ENCODE peak calls at places on chromosomes 1 and 21, in four cellular contexts. H is AG04450, L is B cell, R is GM13977. I is an unnamed sample.

GRCh38 chr1:95023399-95024050 is 49.2 kb downstream of the ALG14 start:
- DNase-seq in R (no peak), L (no peak), H (peak; percentile 76), I (no peak)

GRCh38 chr1:54329337-54329954 is 76.7 kb downstream of the SSBP3 start:
- DNase-seq in H (no peak), L (no peak), R (no peak), I (no peak)

GRCh38 chr1:149967041-149967440 is 30.4 kb upstream of the MTMR11 start:
- DNase-seq in R (no peak), L (no peak), H (no peak), I (no peak)

GRCh38 chr1:50930965-50931737 is 28.9 kb downstream of the FAF1 start:
- DNase-seq in R (no peak), L (no peak), H (no peak), I (peak; percentile 65)

GRCh38 chr1:44652445-44653106 is 21.7 kb downstream of the TMEM53 start:
- DNase-seq in R (peak; percentile 87), L (peak; percentile 83), H (no peak), I (peak; percentile 84)

GRCh38 chr1:232984577-232985425 is 34.4 kb downstream of the NTPCR start:
- DNase-seq in R (no peak), H (no peak), L (no peak), I (no peak)

GRCh38 chr1:185973645-185974044 is 239.5 kb downstream of the HMCN1 start:
- DNase-seq in H (peak; percentile 86), R (no peak), L (no peak), I (no peak)

GRCh38 chr1:223776075-223776814 is 63.9 kb downstream of the CAPN2 start:
- DNase-seq in R (no peak), L (no peak), H (peak; percentile 34), I (peak; percentile 75)

GRCh38 chr1:112520166-112520565 is 11.4 kb downstream of the WNT2B start:
- DNase-seq in H (no peak), R (no peak), L (no peak), I (no peak)

GRCh38 chr1:206503591-206504362 is 3.6 kb upstream of the RASSF5 start:
- DNase-seq in H (peak; percentile 90), R (peak; percentile 80), L (no peak), I (peak; percentile 84)

GRCh38 chr1:190168116-190168515 is 309.5 kb downstream of the BRINP3 start:
- DNase-seq in L (no peak), R (no peak), H (peak; percentile 53), I (no peak)

DNA sequence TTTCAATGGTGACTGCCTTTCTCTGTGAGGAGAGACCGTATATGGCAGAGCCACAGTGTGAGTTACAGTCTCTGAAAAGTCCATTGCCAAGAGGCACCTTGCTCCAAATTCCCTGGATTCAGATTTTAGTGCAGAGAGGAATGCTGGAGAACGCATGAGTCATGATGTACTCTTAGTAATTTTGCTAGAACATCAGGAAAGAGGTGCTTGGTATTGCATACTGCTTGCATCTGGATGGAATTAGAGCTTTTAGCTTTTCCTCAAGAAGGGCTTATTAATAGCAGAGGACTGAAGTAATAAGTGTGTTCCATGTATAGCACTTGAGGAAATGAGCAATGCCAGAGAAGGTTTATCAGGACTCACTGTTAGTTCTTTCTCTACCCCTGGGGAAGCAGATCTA is 40.5 kb upstream of the AKT3 start:
- DNase-seq in L (no peak), H (peak; percentile 20), R (no peak), I (no peak)
- TF ChIP-seq CTCF in L (no peak), H (no peak), R (no peak), I (no peak)

DNA sequence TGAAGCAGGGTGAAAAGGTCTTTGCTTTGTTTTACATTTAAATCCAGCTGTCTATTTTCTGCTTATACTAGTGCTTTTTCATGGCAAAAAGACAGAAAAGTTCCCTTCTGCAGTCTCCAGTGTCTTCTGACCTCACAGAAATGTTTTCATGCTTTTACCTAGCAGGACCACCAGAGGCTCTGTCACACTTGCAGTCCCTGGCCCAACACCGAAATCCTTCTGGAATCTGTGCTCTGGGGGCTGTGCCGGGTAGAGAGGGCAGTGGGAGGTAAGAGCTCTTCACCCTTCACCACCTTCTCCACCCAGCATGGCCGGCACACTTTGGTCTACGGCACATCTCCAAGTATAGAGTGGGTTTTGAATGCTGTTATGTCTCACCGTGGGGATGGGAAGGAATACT is 20.8 kb downstream of the GNAT2 start:
- DNase-seq in R (no peak), H (no peak), L (no peak), I (no peak)
- TF ChIP-seq CTCF in R (no peak), H (peak; percentile 25), L (no peak), I (peak; percentile 23)

GRCh38 chr1:4121293-4121684 is 221.2 kb upstream of the C1orf174 start:
- DNase-seq in R (no peak), L (no peak), H (no peak), I (no peak)

GRCh38 chr1:4117196-4117595 is 217.1 kb upstream of the C1orf174 start:
- DNase-seq in H (no peak), R (no peak), L (no peak), I (no peak)

GRCh38 chr1:4119516-4120220 is 219.6 kb upstream of the C1orf174 start:
- DNase-seq in L (no peak), R (no peak), H (no peak), I (no peak)

GRCh38 chr1:4120557-4121292 is 220.7 kb upstream of the C1orf174 start:
- DNase-seq in H (no peak), R (no peak), L (no peak), I (no peak)

DNA sequence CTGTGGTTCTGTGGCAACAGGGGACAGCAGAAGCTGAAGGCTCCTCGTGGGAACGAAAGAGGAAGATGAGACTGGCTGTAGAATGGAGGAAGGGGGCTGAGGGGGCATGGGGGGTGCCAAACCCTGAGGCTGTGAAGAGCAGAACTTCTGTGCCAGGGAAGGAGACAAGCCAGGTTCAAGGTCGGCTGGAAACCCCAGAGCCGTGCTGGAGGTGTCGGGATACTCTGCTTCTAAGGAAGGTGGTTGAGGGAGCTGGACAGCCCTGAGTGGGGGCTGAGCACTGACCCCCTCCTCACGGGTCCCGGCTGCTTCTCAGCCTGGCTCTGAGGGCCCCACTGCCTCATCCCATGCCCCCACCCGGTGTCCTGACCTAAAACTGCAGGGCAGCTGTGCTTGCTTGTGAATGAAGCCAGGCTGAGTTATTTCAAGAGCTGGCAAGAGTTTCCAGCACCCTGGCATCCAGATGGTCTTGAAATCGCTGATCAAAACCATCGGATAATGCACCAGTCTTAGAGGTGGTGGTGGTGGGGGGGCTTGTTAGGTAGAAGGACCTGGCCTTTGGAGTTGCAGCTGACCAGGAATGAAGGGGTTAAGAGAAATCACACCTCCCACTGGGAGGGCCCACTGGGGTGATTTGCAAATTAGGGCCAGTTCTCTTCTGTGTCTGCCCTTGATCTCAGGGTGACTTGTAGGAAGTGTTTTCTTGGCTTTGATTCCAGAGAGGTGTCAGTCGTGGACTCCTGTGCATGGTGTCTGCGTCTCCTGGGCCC is 218.9 kb upstream of the C1orf174 start:
- DNase-seq in L (no peak), H (no peak), R (no peak), I (no peak)
- TF ChIP-seq CTCF in L (no peak), H (no peak), R (no peak), I (no peak)

DNA sequence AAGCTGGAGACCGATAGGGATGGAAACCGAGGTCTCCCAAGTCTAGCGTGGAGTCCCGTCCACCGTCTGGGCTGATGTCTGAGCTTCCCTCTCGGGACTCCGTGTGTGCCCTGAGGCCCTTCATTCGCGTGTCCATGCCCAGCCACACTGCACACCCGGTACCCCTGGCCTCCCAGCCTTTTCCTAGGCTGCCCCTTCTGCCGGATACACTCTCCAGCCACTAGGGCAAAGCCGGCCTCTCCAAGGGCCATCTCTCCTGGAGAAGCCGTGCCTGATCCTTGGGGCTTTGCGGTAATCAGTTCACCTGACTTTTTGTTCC is 49.4 kb upstream of the SLC2A1 start:
- DNase-seq in L (no peak), R (peak; percentile 19), H (no peak), I (no peak)
- TF ChIP-seq CTCF in L (no peak), R (no peak), H (no peak), I (no peak)

GRCh38 chr21:40840441-40840840 is 6.5 kb downstream of the DSCAM start:
- DNase-seq in L (no peak), H (no peak), R (no peak), I (no peak)

GRCh38 chr21:40839551-40839950 is 7.4 kb downstream of the DSCAM start:
- DNase-seq in R (no peak), H (no peak), L (no peak), I (no peak)

GRCh38 chr21:40841524-40842196 is 5.3 kb downstream of the DSCAM start:
- DNase-seq in H (no peak), R (no peak), L (no peak), I (peak; percentile 8)

GRCh38 chr21:40844935-40845334 is 2.0 kb downstream of the DSCAM start:
- DNase-seq in R (no peak), H (no peak), L (no peak), I (no peak)

DNA sequence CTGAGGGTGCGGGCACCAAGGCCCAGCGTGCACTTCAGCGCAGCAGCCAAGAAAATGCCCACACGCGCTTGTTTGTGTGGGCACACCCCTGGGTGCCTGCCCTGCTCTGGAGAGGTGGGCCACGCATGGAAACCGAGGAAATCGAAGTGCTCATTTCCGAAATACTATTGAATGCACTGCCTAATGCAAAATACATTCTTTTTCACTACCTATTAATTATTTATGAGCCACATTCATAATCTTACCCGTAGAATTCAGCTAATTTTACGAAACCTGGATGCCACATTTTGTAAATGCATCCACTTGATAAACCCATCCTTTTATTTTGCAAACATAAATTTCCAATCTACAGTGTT is 4.8 kb downstream of the DSCAM start:
- DNase-seq in H (no peak), R (no peak), L (no peak), I (no peak)
- TF ChIP-seq CTCF in H (no peak), R (no peak), L (no peak), I (no peak)

DNA sequence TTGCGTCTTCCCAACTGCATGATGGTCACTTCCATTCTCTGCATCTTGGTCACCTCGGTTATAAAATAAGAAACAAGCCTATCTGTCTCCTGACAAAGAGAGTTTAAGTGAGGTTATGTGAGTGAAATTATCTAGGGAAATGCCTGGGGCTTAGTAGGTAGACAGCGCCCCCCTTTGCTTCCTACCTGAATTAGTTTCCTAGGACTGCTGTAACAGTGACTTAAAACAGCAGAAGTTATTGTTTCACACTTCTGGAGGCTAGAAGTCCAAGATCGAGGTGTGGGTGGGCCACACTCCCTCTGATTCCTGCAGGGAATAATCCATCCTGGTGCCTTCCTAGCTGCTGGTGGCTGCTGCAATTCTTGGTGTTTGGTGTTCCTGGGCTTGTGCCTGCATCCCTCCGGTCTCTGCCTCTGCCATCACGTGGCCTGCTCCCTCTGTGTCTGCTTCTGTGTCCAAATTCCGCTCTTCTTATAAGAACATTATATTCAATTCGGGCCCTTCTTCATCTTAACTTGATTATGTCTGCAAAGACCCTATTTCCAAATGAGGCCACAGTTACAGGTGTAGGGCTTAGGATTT is 92.6 kb downstream of the IGSF21 start:
- DNase-seq in L (no peak), R (no peak), H (no peak), I (no peak)
- TF ChIP-seq CTCF in L (no peak), R (no peak), H (no peak), I (no peak)

DNA sequence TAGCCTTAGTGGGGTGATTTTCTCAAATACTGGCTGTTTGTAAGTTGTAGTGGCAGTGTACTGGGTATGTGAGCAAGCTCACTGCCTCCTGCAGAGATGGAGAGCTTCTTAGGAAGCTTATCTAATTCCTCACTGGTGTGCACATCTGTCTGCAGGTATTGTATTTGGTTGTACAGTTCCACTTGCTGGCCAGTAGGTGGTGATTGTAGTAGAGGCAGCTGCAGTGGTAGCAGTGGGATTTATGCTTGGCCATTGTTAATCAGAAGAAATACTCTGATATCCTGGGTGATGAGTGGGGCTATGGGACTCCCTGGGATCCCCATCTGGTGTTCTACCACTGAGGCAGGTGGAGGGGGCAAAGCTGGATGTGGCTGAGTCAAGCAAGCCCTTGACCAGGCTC is 276.1 kb upstream of the SPAG17 start:
- DNase-seq in H (no peak), L (no peak), R (no peak), I (no peak)
- TF ChIP-seq CTCF in H (no peak), L (no peak), R (peak; percentile 12), I (no peak)